ENCODE peak calls at places on chromosomes 3 and 15, in four cellular contexts. E, W, C and O are unnamed samples.

GRCh38 chr15:68450192-68450591 is 18.2 kb upstream of the ITGA11 start:
- DNase-seq in C (no peak), W (no peak), E (no peak), O (no peak)

GRCh38 chr3:122996038-122996580 is 31.5 kb downstream of the SEMA5B start:
- DNase-seq in E (no peak), C (no peak), W (no peak), O (no peak)

GRCh38 chr3:79488407-79488806 is 279.4 kb downstream of the ROBO1 start:
- DNase-seq in C (no peak), E (no peak), W (no peak), O (no peak)

GRCh38 chr3:118909751-118910150 is 124.9 kb downstream of the IGSF11 start:
- DNase-seq in W (no peak), C (no peak), E (no peak), O (no peak)

GRCh38 chr3:117322866-117323265 is 613.3 kb downstream of the TUSC7 start:
- DNase-seq in W (no peak), C (no peak), E (no peak), O (no peak)

GRCh38 chr3:190172751-190173150 is 52.1 kb upstream of the P3H2 start:
- DNase-seq in C (no peak), E (no peak), W (no peak), O (no peak)

GRCh38 chr15:63907521-63907920 is 73.8 kb upstream of the HERC1 start:
- DNase-seq in E (no peak), C (no peak), W (no peak), O (no peak)

GRCh38 chr3:145882416-145882815 is 278.6 kb downstream of the PLOD2 start:
- DNase-seq in C (no peak), E (no peak), W (no peak), O (no peak)

GRCh38 chr3:45793482-45794176 is 2.7 kb downstream of the SLC6A20 start:
- DNase-seq in E (no peak), C (no peak), W (no peak), O (no peak)

GRCh38 chr3:87398226-87398774 is 121.9 kb upstream of the POU1F1 start:
- DNase-seq in E (no peak), W (no peak), C (no peak), O (no peak)

GRCh38 chr3:132657869-132658747 is 1.5 kb downstream of the ACAD11 start:
- DNase-seq in E (peak), W (no peak), C (no peak), O (no peak)

GRCh38 chr15:51649659-51650521 is 27.3 kb upstream of the DMXL2 start:
- DNase-seq in C (peak), E (peak), W (peak), O (peak)

GRCh38 chr15:90529369-90530249 is at the start of gene CRTC3:
- DNase-seq in W (peak), C (peak), E (no peak), O (no peak)

GRCh38 chr15:99951471-99951870 is 218.2 kb upstream of the LYSMD4 start:
- DNase-seq in E (no peak), C (no peak), W (no peak), O (no peak)

GRCh38 chr15:41994772-41995475 is 22.6 kb upstream of the EHD4 start:
- DNase-seq in C (no peak), E (no peak), W (no peak), O (no peak)

GRCh38 chr3:36740822-36741221 is 23.5 kb downstream of the DCLK3 start:
- DNase-seq in C (no peak), E (no peak), W (no peak), O (no peak)

GRCh38 chr3:67109651-67110204 is 111.6 kb downstream of the KBTBD8 start:
- DNase-seq in C (peak), E (peak), W (peak), O (no peak)

GRCh38 chr15:74790080-74790916 is 8.4 kb downstream of the CSK start:
- DNase-seq in W (no peak), C (no peak), E (no peak), O (no peak)

GRCh38 chr15:46548989-46549388 is 914.2 kb downstream of the SQOR start:
- DNase-seq in E (no peak), C (no peak), W (no peak), O (no peak)

GRCh38 chr3:134627831-134628230 is 23.0 kb downstream of the KY start:
- DNase-seq in C (no peak), E (no peak), W (peak), O (no peak)

GRCh38 chr3:172516318-172517214 is 6.7 kb downstream of the TNFSF10 start:
- DNase-seq in E (no peak), C (no peak), W (no peak), O (no peak)
- TF ChIP-seq KDM1A in E (no peak), C (no peak), W (no peak), O (no peak)

DNA sequence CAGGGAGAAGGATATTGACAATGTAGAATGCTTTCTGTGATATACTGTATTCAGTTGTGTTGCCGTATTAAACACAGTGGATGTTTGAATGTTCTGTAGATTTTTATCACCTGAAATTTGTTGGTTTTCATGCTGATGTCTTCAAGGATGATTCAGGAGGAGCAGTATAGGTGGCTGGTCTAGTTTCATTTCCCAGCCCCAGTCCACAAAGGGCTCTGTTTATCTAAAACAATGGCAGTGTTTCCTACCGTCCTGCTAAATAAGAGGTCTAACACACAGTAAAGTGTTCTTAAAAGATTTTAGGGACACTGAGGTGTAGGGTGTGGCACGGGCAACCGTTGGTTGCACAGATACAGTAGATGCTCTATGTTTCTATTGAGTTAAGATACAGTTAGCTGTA is 26.0 kb downstream of the NEO1 start:
- DNase-seq in C (no peak), W (no peak), E (no peak), O (no peak)
- TF ChIP-seq HDAC2 in C (no peak), W (no peak), E (no peak), O (no peak)

GRCh38 chr3:109702252-109702651 is 364.9 kb upstream of the DPPA4 start:
- DNase-seq in W (no peak), E (no peak), C (no peak), O (no peak)
- TF ChIP-seq ESRRA in W (no peak), E (no peak), C (no peak), O (no peak)

GRCh38 chr3:193842029-193842782 is 249.2 kb downstream of the OPA1 start:
- DNase-seq in W (no peak), E (no peak), C (peak), O (peak)
- TF ChIP-seq KDM1A in W (no peak), E (no peak), C (no peak), O (no peak)

GRCh38 chr3:30667250-30667585 is 60.8 kb downstream of the TGFBR2 start:
- DNase-seq in C (no peak), W (no peak), E (no peak), O (no peak)
- TF ChIP-seq HDAC2 in C (no peak), W (no peak), E (no peak), O (no peak)

DNA sequence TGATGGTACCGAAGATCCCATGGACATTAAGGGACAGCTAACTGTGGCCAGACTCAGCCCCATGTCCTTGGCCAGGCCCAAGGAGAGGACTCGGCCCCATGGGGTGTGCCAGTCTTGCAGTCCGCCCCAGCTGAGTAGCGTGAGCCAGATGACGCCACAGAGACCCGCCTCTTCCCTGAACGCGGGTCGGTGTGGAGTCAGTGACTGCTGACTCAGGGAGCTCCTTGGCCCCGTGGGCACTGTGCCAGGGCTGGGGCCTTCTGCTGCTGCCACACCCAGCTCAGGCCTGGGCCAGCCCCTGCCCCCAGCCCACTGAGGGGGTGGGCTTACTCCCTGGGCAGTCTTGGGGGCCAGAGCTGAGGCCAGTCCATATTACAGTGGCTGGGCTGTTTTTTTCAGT is 52.8 kb downstream of the PLXNA1 start:
- DNase-seq in W (peak), E (no peak), C (no peak), O (no peak)
- TF ChIP-seq ESRRA in W (no peak), E (no peak), C (no peak), O (no peak)

DNA sequence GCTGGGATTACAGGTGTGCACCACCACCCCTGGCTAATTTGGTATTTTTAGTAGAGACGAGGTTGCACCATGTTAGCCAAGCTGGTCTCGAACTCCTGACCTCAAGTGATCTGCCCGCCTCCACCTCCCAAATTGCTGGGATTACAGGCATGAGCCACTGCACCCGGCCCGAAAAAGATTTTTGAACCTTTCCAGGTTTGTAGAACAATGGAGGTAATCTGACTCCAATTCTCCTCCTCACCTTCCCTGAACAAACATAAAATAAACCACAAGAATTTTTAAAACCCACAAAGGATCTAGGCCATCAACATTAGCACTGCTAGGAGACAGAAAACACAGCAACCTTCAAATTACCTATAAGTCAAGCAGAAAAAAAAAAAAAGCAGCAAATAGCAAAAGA is 32.3 kb downstream of the TFDP2 start:
- DNase-seq in C (no peak), E (peak), W (no peak), O (no peak)
- TF ChIP-seq KDM1A in C (no peak), E (peak), W (no peak), O (no peak)

DNA sequence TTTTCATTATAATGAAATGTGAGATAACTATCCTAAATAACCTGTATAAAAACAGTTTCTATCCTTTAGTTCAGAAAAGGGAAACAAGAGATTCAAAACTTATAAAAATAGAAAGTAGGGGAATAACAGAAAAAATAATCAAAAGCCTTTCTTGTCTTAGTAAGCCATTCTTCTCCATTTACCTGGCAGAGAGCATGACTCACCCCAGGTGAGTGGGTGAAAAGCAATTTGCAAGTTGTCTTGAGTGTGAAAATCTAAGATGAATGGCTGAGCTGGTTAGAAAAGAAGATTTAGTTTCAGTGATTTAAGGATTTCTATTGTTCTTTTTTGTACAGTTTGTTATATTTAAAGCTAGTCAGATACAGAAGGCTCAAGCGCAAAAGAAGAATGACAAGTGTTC is 702.0 kb downstream of the GRM7 start:
- DNase-seq in E (no peak), C (no peak), W (no peak), O (no peak)
- TF ChIP-seq HDAC2 in E (no peak), C (no peak), W (no peak), O (no peak)